ENCODE peak calls at places on chromosomes 12 and 14, in five cellular contexts. I is kidney epithelial cell, O is AG09309, Z is AG10803, G is transverse colon. W is an unnamed sample.

GRCh38 chr12:9214536-9214935 is 6.3 kb upstream of the PZP start:
- DNase-seq in Z (no peak), I (no peak), O (no peak), G (no peak), W (no peak)

GRCh38 chr14:88535149-88535548 is 19.7 kb downstream of the PTPN21 start:
- DNase-seq in G (peak; percentile 75), Z (peak; percentile 25), I (no peak), O (no peak), W (no peak)

GRCh38 chr12:1282670-1283361 is 291.8 kb downstream of the ERC1 start:
- DNase-seq in Z (peak; percentile 75), G (peak; percentile 13), O (peak; percentile 27), I (no peak), W (no peak)

GRCh38 chr12:64318605-64319004 is 72.0 kb downstream of the C12orf56 start:
- DNase-seq in O (no peak), G (no peak), I (no peak), Z (peak; percentile 51), W (peak; percentile 28)

GRCh38 chr12:128111951-128112350 is 155.0 kb upstream of the TMEM132C start:
- DNase-seq in Z (no peak), I (no peak), O (no peak), G (no peak), W (no peak)

GRCh38 chr12:25682421-25682820 is 129.3 kb upstream of the LMNTD1 start:
- DNase-seq in Z (no peak), I (no peak), O (no peak), G (no peak), W (no peak)

GRCh38 chr12:113226696-113227095 is 5.4 kb downstream of the TPCN1 start:
- DNase-seq in Z (no peak), G (no peak), I (no peak), O (no peak), W (no peak)

GRCh38 chr12:107042801-107043200 is 50.5 kb downstream of the CRY1 start:
- DNase-seq in Z (no peak), O (no peak), G (peak; percentile 57), I (no peak), W (no peak)

GRCh38 chr12:101570022-101570421 is 24.7 kb upstream of the MYBPC1 start:
- DNase-seq in Z (peak; percentile 55), G (no peak), O (peak; percentile 17), I (no peak), W (no peak)

GRCh38 chr12:43284441-43284840 is 267.6 kb downstream of the ADAMTS20 start:
- DNase-seq in Z (no peak), G (no peak), I (no peak), O (no peak), W (no peak)

GRCh38 chr14:99188721-99189120 is 83.3 kb downstream of the BCL11B start:
- DNase-seq in Z (no peak), I (no peak), G (no peak), O (no peak), W (no peak)
- TF ChIP-seq CTCF in Z (peak; percentile 26), I (no peak), G (no peak), O (no peak), W (no peak)

GRCh38 chr14:76776306-76777251 is 15.3 kb downstream of the VASH1 start:
- DNase-seq in Z (no peak), G (no peak), O (no peak), I (no peak), W (no peak)
- TF ChIP-seq CTCF in Z (no peak), G (no peak), O (no peak), I (no peak), W (no peak)

GRCh38 chr12:116199160-116199559 is 78.3 kb downstream of the MED13L start:
- DNase-seq in Z (peak; percentile 9), O (no peak), I (no peak), G (no peak), W (no peak)

GRCh38 chr12:116196752-116197718 is 80.5 kb downstream of the MED13L start:
- DNase-seq in Z (no peak), O (no peak), I (no peak), G (no peak), W (no peak)

GRCh38 chr12:116189692-116190091 is 87.8 kb downstream of the MED13L start:
- DNase-seq in I (no peak), O (no peak), G (no peak), Z (no peak), W (no peak)

GRCh38 chr12:116196226-116196625 is 81.3 kb downstream of the MED13L start:
- DNase-seq in I (no peak), O (no peak), G (no peak), Z (no peak), W (no peak)

DNA sequence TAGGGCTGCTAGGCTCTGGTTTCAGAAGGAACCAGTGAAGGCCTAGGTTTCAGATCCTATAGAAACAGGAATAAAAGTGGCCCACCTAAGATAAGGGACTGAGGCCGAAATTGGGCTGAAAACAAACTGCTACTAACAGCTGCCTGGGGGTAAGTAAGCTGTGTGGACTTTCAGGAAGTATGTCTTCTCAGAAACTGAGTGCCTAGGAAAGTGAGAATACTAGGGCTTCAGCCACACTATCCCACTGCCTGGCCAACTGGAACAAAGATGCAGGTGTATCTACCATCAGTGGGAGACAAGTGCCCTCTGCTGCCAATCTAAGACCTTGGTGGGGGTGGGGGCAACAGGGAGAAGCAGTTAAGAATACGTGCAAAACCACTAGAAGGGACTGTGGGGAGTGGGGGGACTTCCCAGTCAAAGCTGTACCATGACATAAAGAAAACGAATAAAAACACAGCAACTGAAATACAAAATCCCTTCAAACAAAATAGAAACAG is 82.5 kb downstream of the MED13L start:
- DNase-seq in I (no peak), Z (no peak), G (peak; percentile 8), O (no peak), W (no peak)
- TF ChIP-seq CTCF in I (no peak), Z (no peak), G (no peak), O (no peak), W (no peak)

GRCh38 chr12:51377099-51377984 is 13.9 kb downstream of the GALNT6 start:
- DNase-seq in Z (no peak), O (no peak), G (no peak), I (no peak), W (no peak)
- TF ChIP-seq CTCF in Z (no peak), O (no peak), G (no peak), I (no peak), W (no peak)

DNA sequence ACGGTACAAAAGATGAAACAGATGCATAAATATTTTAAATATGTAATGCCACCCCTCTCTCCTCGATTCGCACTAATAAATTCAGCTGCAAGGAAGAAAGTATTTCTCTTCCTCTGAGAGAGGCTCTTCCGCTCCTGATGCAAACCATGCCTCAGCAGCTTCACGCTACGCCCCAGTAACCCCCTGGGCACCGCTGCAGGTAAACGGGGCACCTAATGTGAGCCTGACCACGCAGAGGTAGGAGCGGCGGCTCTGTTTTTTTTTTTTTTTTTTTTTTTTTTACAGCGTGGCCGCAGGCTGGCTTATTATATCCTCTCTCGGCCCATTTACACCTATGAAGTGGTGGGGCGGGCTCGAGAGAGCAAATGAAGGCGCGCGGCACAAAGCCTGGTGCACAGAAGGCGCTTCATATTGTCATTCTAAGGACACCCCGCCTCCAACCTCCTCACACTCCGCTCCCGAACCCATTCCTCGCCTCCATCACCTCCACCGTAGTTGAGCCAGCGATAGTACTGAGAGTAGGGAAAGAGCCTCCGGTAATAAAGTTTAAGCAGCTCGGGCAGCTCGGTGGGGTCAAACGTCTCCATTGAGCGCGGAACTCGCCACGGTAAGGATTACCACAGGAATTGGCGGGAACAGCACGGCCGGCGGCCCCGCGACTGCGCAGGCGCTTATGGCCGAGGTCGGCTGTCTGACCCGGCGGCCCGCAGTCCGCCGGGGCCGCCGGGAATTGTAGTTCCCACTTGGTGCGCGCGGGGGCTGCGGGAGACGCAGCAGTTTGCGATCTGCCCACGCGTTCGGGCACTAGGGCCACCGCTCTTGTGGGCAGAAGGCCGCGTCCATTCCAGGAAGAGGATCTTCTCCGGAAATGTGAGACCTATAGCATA is at the start of gene PRIM1:
- DNase-seq in G (peak; percentile 87), Z (peak; percentile 68), O (no peak), I (no peak), W (peak; percentile 97)
- TF ChIP-seq CTCF in G (peak; percentile 36), Z (peak; percentile 31), O (no peak), I (no peak), W (peak; percentile 44)

DNA sequence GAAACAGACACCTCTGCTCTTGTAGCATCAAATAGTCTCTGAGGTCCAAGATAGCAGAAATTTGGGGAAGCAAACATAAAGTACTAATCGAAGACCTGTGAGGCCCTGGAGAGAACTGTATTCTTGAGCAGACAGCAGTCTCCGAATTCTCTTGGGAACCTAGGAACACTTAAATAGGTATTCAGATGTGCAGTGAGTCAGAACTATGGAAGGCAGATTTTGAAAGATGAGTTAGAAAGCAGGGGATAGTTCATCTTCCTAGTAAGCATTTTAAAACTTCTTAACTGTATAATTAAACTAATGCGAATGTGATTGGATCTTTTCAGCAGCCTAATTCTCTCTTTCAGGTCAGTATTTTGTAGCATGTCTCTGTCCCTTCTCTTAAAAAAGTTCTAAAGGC is 30.6 kb downstream of the NAA30 start:
- DNase-seq in O (no peak), I (no peak), Z (peak; percentile 4), G (no peak), W (no peak)
- TF ChIP-seq CTCF in O (no peak), I (no peak), Z (no peak), G (no peak), W (no peak)

DNA sequence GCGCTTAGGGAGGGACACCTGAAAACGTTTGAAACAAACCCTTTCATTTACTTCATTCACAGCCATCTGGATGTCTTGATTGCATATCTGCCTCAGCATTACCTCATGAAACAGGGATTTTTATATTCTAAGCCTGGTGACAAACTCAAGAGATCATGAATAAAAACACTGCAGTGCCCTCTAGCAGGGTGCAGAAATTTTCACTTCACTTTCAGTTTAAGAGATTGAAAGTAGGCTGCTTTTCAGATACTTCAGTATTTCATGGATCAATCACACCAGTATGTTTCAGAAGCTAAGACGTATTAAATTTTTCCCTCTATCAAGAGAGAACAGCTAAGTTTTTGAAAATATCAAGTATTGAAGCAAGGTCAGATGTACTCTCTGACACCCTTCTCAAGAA is 467.8 kb downstream of the MDGA2 start:
- DNase-seq in O (no peak), G (no peak), I (no peak), Z (no peak), W (no peak)
- TF ChIP-seq CTCF in O (no peak), G (no peak), I (peak; percentile 17), Z (no peak), W (no peak)

GRCh38 chr14:40417777-40418401 is 985.7 kb upstream of the FBXO33 start:
- DNase-seq in Z (no peak), I (no peak), G (no peak), O (no peak), W (peak; percentile 20)
- TF ChIP-seq CTCF in Z (no peak), I (peak; percentile 78), G (peak; percentile 14), O (no peak), W (peak; percentile 42)

W was measured in upper lobe of left lung.